ENCODE peak calls at places on chromosome 18, in ten cellular contexts. P, K, G, W, Q, E, U, X, J and B are unnamed samples.

GRCh38 chr18:48975221-48975816 is 24.6 kb upstream of the SMAD7 start:
- DNase-seq in J (peak; percentile 62), Q (no peak), E (no peak), P (no peak), X (no peak), G (no peak), U (no peak), W (no peak), K (no peak), B (no peak)

GRCh38 chr18:9810216-9810804 is 75.5 kb upstream of the TXNDC2 start:
- DNase-seq in J (no peak), X (no peak), P (no peak), K (no peak), Q (no peak), W (no peak), G (no peak), U (no peak), E (no peak), B (no peak)

GRCh38 chr18:76697441-76697901 is 124.9 kb upstream of the ZNF236 start:
- DNase-seq in K (no peak), X (no peak), W (no peak), P (no peak), J (no peak), G (no peak), U (no peak), E (no peak), Q (peak; percentile 26), B (no peak)

GRCh38 chr18:12608292-12608691 is 49.6 kb downstream of the SPIRE1 start:
- DNase-seq in E (no peak), J (no peak), U (no peak), Q (no peak), G (no peak), W (no peak), P (no peak), K (no peak), X (no peak), B (no peak)

GRCh38 chr18:28198588-28198987 is 21.7 kb upstream of the CDH2 start:
- DNase-seq in K (no peak), G (no peak), W (no peak), E (no peak), J (no peak), P (no peak), Q (no peak), U (no peak), X (no peak), B (no peak)

GRCh38 chr18:48098538-48098937 is 168.1 kb upstream of the SMAD2 start:
- DNase-seq in X (no peak), G (no peak), K (no peak), J (no peak), W (no peak), U (no peak), P (no peak), E (no peak), Q (no peak), B (no peak)

GRCh38 chr18:55582325-55582724 is 5.7 kb downstream of the TCF4 start:
- DNase-seq in U (peak; percentile 24), Q (no peak), W (no peak), P (no peak), J (no peak), E (no peak), G (no peak), K (no peak), X (no peak), B (no peak)

GRCh38 chr18:79496237-79496977 is 100.7 kb downstream of the NFATC1 start:
- DNase-seq in K (no peak), G (no peak), E (no peak), P (no peak), J (no peak), U (no peak), W (peak; percentile 13), X (no peak), Q (no peak), B (no peak)

GRCh38 chr18:70423120-70423519 is 134.3 kb downstream of the SOCS6 start:
- DNase-seq in G (no peak), Q (peak; percentile 16), E (no peak), U (no peak), J (no peak), K (peak; percentile 22), P (no peak), W (no peak), X (no peak), B (no peak)

GRCh38 chr18:54942569-54942968 is 16.7 kb downstream of the CCDC68 start:
- DNase-seq in J (no peak), E (no peak), K (no peak), G (no peak), X (no peak), W (no peak), U (no peak), P (no peak), Q (no peak), B (no peak)

GRCh38 chr18:13570216-13570615 is 156.1 kb downstream of the FAM210A start:
- DNase-seq in W (no peak), G (no peak), E (no peak), P (no peak), U (no peak), K (no peak), J (no peak), X (no peak), Q (no peak), B (no peak)

GRCh38 chr18:50638623-50639398 is 78.9 kb downstream of the MAPK4 start:
- DNase-seq in G (no peak), P (no peak), J (no peak), K (no peak), W (no peak), Q (no peak), U (peak; percentile 26), X (no peak), E (no peak), B (no peak)

GRCh38 chr18:79699653-79700052 is 20.1 kb downstream of the CTDP1 start:
- DNase-seq in P (no peak), G (no peak), U (no peak), Q (peak; percentile 65), W (no peak), X (no peak), K (no peak), E (no peak), J (no peak), B (no peak)

GRCh38 chr18:29644276-29644675 is 1398.3 kb downstream of the DSC3 start:
- DNase-seq in E (no peak), Q (no peak), J (no peak), X (no peak), U (no peak), P (peak; percentile 4), G (no peak), K (peak; percentile 70), W (no peak), B (no peak)

GRCh38 chr18:62978251-62979049 is 263.1 kb downstream of the PHLPP1 start:
- DNase-seq in Q (no peak), E (no peak), X (no peak), U (no peak), J (no peak), P (no peak), W (no peak), K (no peak), G (no peak), B (no peak)

GRCh38 chr18:42513416-42513815 is 558.4 kb downstream of the PIK3C3 start:
- DNase-seq in E (no peak), J (no peak), P (no peak), W (no peak), X (no peak), K (no peak), G (no peak), Q (no peak), U (no peak), B (no peak)

GRCh38 chr18:12092398-12093229 is 1.0 kb upstream of the ANKRD62 start:
- DNase-seq in Q (peak; percentile 63), G (no peak), P (peak; percentile 13), W (no peak), E (no peak), J (peak; percentile 60), K (peak; percentile 15), X (no peak), U (peak; percentile 63), B (no peak)

GRCh38 chr18:6729247-6730091 is at the start of gene ARHGAP28:
- DNase-seq in E (peak; percentile 91), J (peak; percentile 91), P (peak; percentile 20), G (no peak), X (no peak), K (peak; percentile 87), Q (peak; percentile 60), U (peak; percentile 81), W (peak; percentile 87), B (peak; percentile 3)

GRCh38 chr18:36158261-36158867 is 28.7 kb downstream of the ELP2 start:
- DNase-seq in G (no peak), J (no peak), Q (no peak), X (no peak), U (no peak), K (peak; percentile 57), E (no peak), P (no peak), W (no peak), B (no peak)

GRCh38 chr18:5779922-5780321 is 115.4 kb downstream of the TMEM200C start:
- DNase-seq in U (no peak), Q (no peak), G (no peak), J (no peak), W (no peak), P (no peak), K (no peak), X (no peak), E (no peak), B (no peak)

GRCh38 chr18:12645751-12646203 is 12.1 kb downstream of the SPIRE1 start:
- DNase-seq in U (no peak), Q (no peak), X (no peak), K (no peak), P (no peak), E (no peak), W (peak; percentile 55), J (peak; percentile 61), G (no peak), B (no peak)

GRCh38 chr18:213977-214376 is 53.9 kb downstream of the THOC1 start:
- DNase-seq in K (no peak), Q (no peak), P (no peak), J (no peak), U (no peak), G (no peak), X (no peak), W (no peak), E (no peak), B (no peak)

GRCh38 chr18:35138773-35139172 is 97.6 kb downstream of the MAPRE2 start:
- DNase-seq in U (no peak), X (no peak), P (no peak), E (no peak), G (no peak), K (no peak), J (no peak), Q (no peak), W (no peak), B (no peak)

GRCh38 chr18:62596145-62597005 is 73.5 kb downstream of the ZCCHC2 start:
- DNase-seq in X (no peak), E (peak; percentile 67), G (no peak), P (no peak), U (peak; percentile 38), J (no peak), Q (no peak), K (no peak), W (peak; percentile 31), B (no peak)

GRCh38 chr18:21458322-21458721 is 142.2 kb downstream of the ESCO1 start:
- DNase-seq in K (no peak), Q (no peak), E (no peak), P (no peak), J (peak; percentile 64), X (no peak), W (peak; percentile 40), G (no peak), U (no peak), B (no peak)

GRCh38 chr18:79905389-79905911 is 46.0 kb downstream of the SLC66A2 start:
- DNase-seq in W (no peak), U (no peak), K (no peak), P (no peak), Q (no peak), X (no peak), E (no peak), G (no peak), J (peak; percentile 39), B (no peak)

GRCh38 chr18:46333371-46334199 is 229.4 kb downstream of the HAUS1 start:
- DNase-seq in E (peak; percentile 79), Q (no peak), U (peak; percentile 50), K (no peak), G (no peak), W (peak; percentile 45), P (no peak), J (peak; percentile 66), X (no peak), B (no peak)

GRCh38 chr18:32378705-32379104 is 92.0 kb downstream of the GAREM1 start:
- DNase-seq in G (no peak), W (no peak), K (no peak), E (no peak), J (no peak), P (peak; percentile 36), Q (no peak), X (no peak), U (no peak), B (no peak)